ENCODE peak calls at places on chromosomes 6 and 20, in four cellular contexts. P is B cell, B is stomach, T is cardiac muscle cell. G is an unnamed sample.

GRCh38 chr6:52900536-52900935 is 9.0 kb downstream of the GSTA3 start:
- DNase-seq in P (no peak), B (no peak), T (no peak), G (no peak)

GRCh38 chr6:38191418-38191817 is 371.9 kb downstream of the ZFAND3 start:
- DNase-seq in P (no peak), B (no peak), T (no peak), G (no peak)

GRCh38 chr6:130417951-130418350 is 52.1 kb downstream of the TMEM200A start:
- DNase-seq in P (no peak), B (no peak), T (no peak), G (no peak)

GRCh38 chr6:136990754-136991153 is 54.0 kb downstream of the IL20RA start:
- DNase-seq in P (no peak), B (no peak), T (no peak), G (no peak)

GRCh38 chr6:139763468-139764214 is 389.2 kb upstream of the CITED2 start:
- DNase-seq in P (no peak), B (no peak), T (no peak), G (no peak)

GRCh38 chr6:135481786-135482369 is 15.7 kb downstream of the AHI1 start:
- DNase-seq in P (no peak), B (no peak), T (no peak), G (no peak)

GRCh38 chr20:3677733-3678132 is 4.1 kb downstream of the ADAM33 start:
- DNase-seq in P (no peak), B (no peak), T (no peak), G (no peak)

GRCh38 chr6:157714153-157714490 is 108.9 kb upstream of the SNX9 start:
- DNase-seq in P (no peak), B (no peak), T (peak), G (no peak)

GRCh38 chr20:757509-757908 is 10.8 kb downstream of the SLC52A3 start:
- DNase-seq in P (no peak), B (no peak), T (no peak), G (no peak)

GRCh38 chr6:166032366-166033171 is 135.1 kb downstream of the TBXT start:
- DNase-seq in P (no peak), B (no peak), T (no peak), G (peak)

GRCh38 chr6:131770776-131771175 is 37.0 kb upstream of the ENPP1 start:
- DNase-seq in P (no peak), B (no peak), T (no peak), G (no peak)

GRCh38 chr20:52035498-52035897 is 156.1 kb downstream of the ZFP64 start:
- DNase-seq in P (no peak), B (no peak), T (no peak), G (no peak)

GRCh38 chr6:50936277-50936681 is 117.6 kb downstream of the TFAP2B start:
- DNase-seq in P (no peak), B (no peak), T (no peak), G (no peak)

GRCh38 chr6:15993716-15994228 is 135.1 kb upstream of the MYLIP start:
- DNase-seq in P (no peak), B (no peak), T (no peak), G (no peak)

GRCh38 chr20:45322952-45323383 is 14.9 kb upstream of the MATN4 start:
- DNase-seq in P (no peak), B (peak), T (peak), G (peak)

GRCh38 chr6:137213331-137213740 is 5.8 kb downstream of the IFNGR1 start:
- DNase-seq in P (no peak), B (no peak), T (no peak), G (no peak)

GRCh38 chr6:148518371-148519156 is 175.9 kb downstream of the SASH1 start:
- DNase-seq in P (no peak), B (no peak), T (no peak), G (no peak)

GRCh38 chr6:27146706-27147507 is 100.6 kb upstream of the PRSS16 start:
- DNase-seq in P (peak), B (peak), T (peak), G (peak)

GRCh38 chr6:70735513-70735912 is 67.8 kb downstream of the SMAP1 start:
- DNase-seq in P (no peak), B (no peak), T (no peak), G (no peak)

GRCh38 chr6:24595910-24596525 is 50.0 kb downstream of the KIAA0319 start:
- DNase-seq in P (no peak), B (no peak), T (no peak), G (no peak)

GRCh38 chr6:135258970-135259369 is 77.9 kb downstream of the MYB start:
- DNase-seq in P (no peak), B (no peak), T (no peak), G (no peak)

GRCh38 chr6:159943101-159943632 is 25.7 kb upstream of the IGF2R start:
- DNase-seq in P (no peak), B (no peak), T (no peak), G (no peak)

GRCh38 chr20:37296371-37296770 is 6.9 kb downstream of the MANBAL start:
- DNase-seq in P (no peak), B (no peak), T (no peak), G (no peak)

GRCh38 chr6:113802779-113803178 is 54.4 kb upstream of the MARCKS start:
- DNase-seq in P (no peak), B (no peak), T (no peak), G (no peak)

GRCh38 chr6:40743690-40744446 is 156.7 kb upstream of the LRFN2 start:
- DNase-seq in P (no peak), B (no peak), T (no peak), G (no peak)

GRCh38 chr20:62143976-62144825 is 632 bp downstream of the SS18L1 start:
- DNase-seq in P (peak), B (peak), T (peak), G (no peak)

GRCh38 chr6:163860194-163861081 is 445.9 kb downstream of the QKI start:
- DNase-seq in P (no peak), B (no peak), T (peak), G (no peak)

GRCh38 chr6:132020138-132020551 is 69.0 kb upstream of the CCN2 start:
- DNase-seq in P (no peak), B (no peak), T (no peak), G (no peak)

GRCh38 chr6:33207569-33208088 is 671 bp upstream of the RING1 start:
- DNase-seq in P (peak), B (peak), T (peak), G (no peak)

GRCh38 chr20:21941941-21942805 is 236.7 kb downstream of the PAX1 start:
- DNase-seq in P (no peak), B (no peak), T (no peak), G (no peak)

GRCh38 chr6:166707045-166707444 is 80.0 kb upstream of the RPS6KA2 start:
- DNase-seq in P (no peak), B (peak), T (peak), G (no peak)

GRCh38 chr20:59985864-59986263 is 27.6 kb downstream of the CDH26 start:
- DNase-seq in P (no peak), B (no peak), T (no peak), G (no peak)

GRCh38 chr20:32356935-32357868 is 929 bp upstream of the ASXL1 start:
- DNase-seq in P (no peak), B (no peak), T (peak), G (no peak)

GRCh38 chr6:114260810-114261209 is 82.0 kb downstream of the HS3ST5 start:
- DNase-seq in P (no peak), B (no peak), T (no peak), G (no peak)

GRCh38 chr20:36270744-36271638 is 34.7 kb downstream of the AAR2 start:
- DNase-seq in P (no peak), B (no peak), T (no peak), G (no peak)

GRCh38 chr6:106534564-106534982 is 94.7 kb downstream of the RTN4IP1 start:
- DNase-seq in P (no peak), B (no peak), T (no peak), G (no peak)

GRCh38 chr6:70886661-70887060 is 70.2 kb downstream of the B3GAT2 start:
- DNase-seq in P (no peak), B (no peak), T (no peak), G (no peak)

GRCh38 chr20:1809121-1809520 is 86.1 kb upstream of the SIRPA start:
- DNase-seq in P (no peak), B (no peak), T (no peak), G (no peak)

GRCh38 chr20:6483727-6484126 is 283.8 kb upstream of the BMP2 start:
- DNase-seq in P (no peak), B (no peak), T (no peak), G (no peak)

GRCh38 chr20:47854687-47855212 is 69.5 kb upstream of the SULF2 start:
- DNase-seq in P (no peak), B (no peak), T (peak), G (peak)
- TF ChIP-seq CTCF in P (no peak), B (no peak), T (peak), G (peak)

DNA sequence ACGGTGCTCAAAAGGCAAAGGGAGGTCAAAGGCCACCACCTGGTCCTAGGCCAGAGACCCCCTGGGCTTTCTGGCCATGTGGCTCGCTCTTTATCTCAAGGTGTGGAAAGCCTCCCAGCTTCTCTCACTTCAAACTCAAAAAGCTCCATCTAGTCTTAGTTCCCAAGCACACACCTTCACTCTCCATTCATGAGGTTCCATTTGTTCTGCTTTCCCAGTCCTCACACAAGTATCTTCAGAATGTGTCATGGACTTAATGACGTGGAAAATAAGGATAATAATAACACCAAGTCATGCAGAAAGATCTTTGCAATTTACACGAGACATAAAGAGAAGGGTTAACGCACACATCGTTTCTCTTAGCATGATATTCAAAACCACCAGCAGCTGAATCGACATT is 219.3 kb downstream of the GMDS start:
- DNase-seq in P (no peak), B (no peak), T (no peak), G (no peak)
- TF ChIP-seq CTCF in P (no peak), B (no peak), T (no peak), G (no peak)

GRCh38 chr20:34536798-34537394 is 20.7 kb downstream of the DYNLRB1 start:
- DNase-seq in P (no peak), B (peak), T (peak), G (no peak)
- TF ChIP-seq CTCF in P (peak), B (peak), T (peak), G (peak)

GRCh38 chr6:36492621-36493020 is 49.8 kb downstream of the KCTD20 start:
- DNase-seq in P (no peak), B (no peak), T (no peak), G (no peak)
- TF ChIP-seq CTCF in P (no peak), B (no peak), T (no peak), G (no peak)

GRCh38 chr6:169213814-169214520 is 39.7 kb downstream of the THBS2 start:
- DNase-seq in P (no peak), B (no peak), T (no peak), G (no peak)
- TF ChIP-seq CTCF in P (no peak), B (no peak), T (no peak), G (no peak)

G was measured in LNCaP clone FGC.